ENCODE peak calls at places on chromosomes 11 and 22, in seven cellular contexts. L is heart right ventricle; S is cardiac fibroblast; X is keratinocyte; D is AG04450; K is ELR; N is effector memory CD4-positive, alpha-beta T cell. V is an unnamed sample.
A peak's percentile ranks its signal among the peaks of the same experiment; 100 is the strongest.

GRCh38 chr11:27720277-27720830 is 20.1 kb upstream of the BDNF start:
- DNase-seq in L (no peak), S (peak; percentile 67), X (no peak), D (no peak), K (peak; percentile 74), N (no peak), V (no peak)

GRCh38 chr22:43543522-43544281 is 131.9 kb downstream of the MPPED1 start:
- DNase-seq in L (no peak), S (no peak), X (no peak), D (no peak), K (no peak), N (no peak), V (no peak)

GRCh38 chr11:115539844-115540243 is 35.6 kb upstream of the CADM1 start:
- DNase-seq in L (no peak), S (no peak), X (no peak), D (no peak), K (no peak), N (no peak), V (no peak)

GRCh38 chr11:93329936-93330445 is 551 bp upstream of the DEUP1 start:
- DNase-seq in L (no peak), S (peak; percentile 3), X (no peak), D (no peak), K (no peak), N (no peak), V (no peak)

GRCh38 chr11:25734592-25735211 is 597.2 kb upstream of the ANO3 start:
- DNase-seq in L (no peak), S (peak; percentile 50), X (no peak), D (no peak), K (peak; percentile 68), N (no peak), V (no peak)

GRCh38 chr22:37906364-37907008 is 389 bp downstream of the MICALL1 start:
- DNase-seq in L (no peak), S (no peak), X (no peak), D (no peak), K (peak; percentile 53), N (peak; percentile 14), V (peak; percentile 12)

GRCh38 chr22:20001082-20001638 is 15.5 kb downstream of the ARVCF start:
- DNase-seq in L (peak; percentile 4), S (peak; percentile 34), X (no peak), D (no peak), K (peak; percentile 62), N (no peak), V (no peak)

GRCh38 chr22:42621505-42622002 is 6.9 kb upstream of the POLDIP3 start:
- DNase-seq in L (peak; percentile 78), S (peak; percentile 70), X (no peak), D (no peak), K (peak; percentile 79), N (no peak), V (peak; percentile 33)

GRCh38 chr22:49871482-49871881 is 17.8 kb downstream of the ZBED4 start:
- DNase-seq in L (no peak), S (no peak), X (no peak), D (no peak), K (peak; percentile 42), N (no peak), V (no peak)

GRCh38 chr11:8206251-8207079 is 37.6 kb upstream of the RIC3 start:
- DNase-seq in L (peak; percentile 56), S (no peak), X (no peak), D (no peak), K (no peak), N (no peak), V (no peak)

GRCh38 chr11:36354221-36355003 is 58.3 kb downstream of the PRR5L start:
- DNase-seq in L (no peak), S (peak; percentile 76), X (peak; percentile 60), D (peak; percentile 47), K (peak; percentile 92), N (no peak), V (no peak)

GRCh38 chr11:107071129-107071528 is 52.9 kb upstream of the GUCY1A2 start:
- DNase-seq in L (no peak), S (no peak), X (no peak), D (no peak), K (no peak), N (no peak), V (no peak)

GRCh38 chr11:47966621-47967020 is 13.7 kb upstream of the PTPRJ start:
- DNase-seq in L (no peak), S (no peak), X (no peak), D (no peak), K (no peak), N (no peak), V (no peak)

GRCh38 chr22:49944399-49944891 is 16.1 kb upstream of the PIM3 start:
- DNase-seq in L (no peak), S (no peak), X (no peak), D (no peak), K (no peak), N (no peak), V (no peak)

GRCh38 chr11:106961518-106961917 is 56.8 kb downstream of the GUCY1A2 start:
- DNase-seq in L (no peak), S (peak; percentile 95), X (no peak), D (peak; percentile 47), K (peak; percentile 83), N (no peak), V (no peak)

GRCh38 chr22:45704648-45705047 is 33.0 kb downstream of the ATXN10 start:
- DNase-seq in L (no peak), S (no peak), X (no peak), D (no peak), K (no peak), N (no peak), V (no peak)

GRCh38 chr11:120608760-120609211 is 97.2 kb downstream of the GRIK4 start:
- DNase-seq in L (peak; percentile 40), S (no peak), X (no peak), D (no peak), K (no peak), N (no peak), V (no peak)